ENCODE peak calls at places on chromosomes 11 and 22, in seven cellular contexts. B, S, L, F, V, X and O are unnamed samples.

GRCh38 chr11:111137846-111138245 is 107.7 kb upstream of the POU2AF2 start:
- DNase-seq in B (no peak), S (no peak), L (no peak), F (no peak), V (no peak), X (no peak), O (no peak)

GRCh38 chr11:21225860-21226259 is 556.5 kb downstream of the NELL1 start:
- DNase-seq in B (no peak), S (no peak), L (no peak), F (no peak), V (no peak), X (no peak), O (no peak)

GRCh38 chr11:1153105-1153950 is 4.4 kb upstream of the MUC5AC start:
- DNase-seq in B (no peak), S (peak; percentile 45), L (no peak), F (no peak), V (peak; percentile 28), X (peak; percentile 81), O (no peak)

GRCh38 chr11:95915051-95915450 is 8.9 kb downstream of the MTMR2 start:
- DNase-seq in B (no peak), S (no peak), L (no peak), F (no peak), V (no peak), X (no peak), O (no peak)

GRCh38 chr11:28338371-28338770 is 230.2 kb downstream of the METTL15 start:
- DNase-seq in B (no peak), S (no peak), L (no peak), F (no peak), V (no peak), X (no peak), O (no peak)

GRCh38 chr11:35349897-35350296 is 69.5 kb downstream of the SLC1A2 start:
- DNase-seq in B (no peak), S (no peak), L (no peak), F (no peak), V (no peak), X (peak; percentile 31), O (no peak)

GRCh38 chr11:33017478-33017877 is 1.8 kb downstream of the DEPDC7 start:
- DNase-seq in B (no peak), S (no peak), L (no peak), F (no peak), V (no peak), X (no peak), O (no peak)

GRCh38 chr11:114773541-114774338 is 95.4 kb downstream of the NXPE2 start:
- DNase-seq in B (no peak), S (no peak), L (no peak), F (no peak), V (no peak), X (no peak), O (no peak)

GRCh38 chr11:30333405-30333804 is 10.5 kb downstream of the ARL14EP start:
- DNase-seq in B (no peak), S (no peak), L (no peak), F (no peak), V (peak; percentile 9), X (no peak), O (no peak)

GRCh38 chr11:12280838-12281565 is 96.4 kb upstream of the PARVA start:
- DNase-seq in B (peak; percentile 22), S (no peak), L (no peak), F (no peak), V (peak; percentile 9), X (peak; percentile 67), O (no peak)

GRCh38 chr22:33335611-33336279 is 277.6 kb upstream of the SYN3 start:
- DNase-seq in B (no peak), S (no peak), L (no peak), F (no peak), V (no peak), X (no peak), O (no peak)

GRCh38 chr11:5368502-5369043 is 15.0 kb upstream of the OR51M1 start:
- DNase-seq in B (no peak), S (no peak), L (no peak), F (no peak), V (no peak), X (no peak), O (no peak)

GRCh38 chr11:117481036-117481435 is 153.4 kb downstream of the CEP164 start:
- DNase-seq in B (no peak), S (no peak), L (no peak), F (no peak), V (no peak), X (no peak), O (no peak)

GRCh38 chr22:32576553-32577255 is 102.1 kb downstream of the FBXO7 start:
- DNase-seq in B (no peak), S (no peak), L (no peak), F (no peak), V (peak; percentile 66), X (peak; percentile 31), O (no peak)

DNA sequence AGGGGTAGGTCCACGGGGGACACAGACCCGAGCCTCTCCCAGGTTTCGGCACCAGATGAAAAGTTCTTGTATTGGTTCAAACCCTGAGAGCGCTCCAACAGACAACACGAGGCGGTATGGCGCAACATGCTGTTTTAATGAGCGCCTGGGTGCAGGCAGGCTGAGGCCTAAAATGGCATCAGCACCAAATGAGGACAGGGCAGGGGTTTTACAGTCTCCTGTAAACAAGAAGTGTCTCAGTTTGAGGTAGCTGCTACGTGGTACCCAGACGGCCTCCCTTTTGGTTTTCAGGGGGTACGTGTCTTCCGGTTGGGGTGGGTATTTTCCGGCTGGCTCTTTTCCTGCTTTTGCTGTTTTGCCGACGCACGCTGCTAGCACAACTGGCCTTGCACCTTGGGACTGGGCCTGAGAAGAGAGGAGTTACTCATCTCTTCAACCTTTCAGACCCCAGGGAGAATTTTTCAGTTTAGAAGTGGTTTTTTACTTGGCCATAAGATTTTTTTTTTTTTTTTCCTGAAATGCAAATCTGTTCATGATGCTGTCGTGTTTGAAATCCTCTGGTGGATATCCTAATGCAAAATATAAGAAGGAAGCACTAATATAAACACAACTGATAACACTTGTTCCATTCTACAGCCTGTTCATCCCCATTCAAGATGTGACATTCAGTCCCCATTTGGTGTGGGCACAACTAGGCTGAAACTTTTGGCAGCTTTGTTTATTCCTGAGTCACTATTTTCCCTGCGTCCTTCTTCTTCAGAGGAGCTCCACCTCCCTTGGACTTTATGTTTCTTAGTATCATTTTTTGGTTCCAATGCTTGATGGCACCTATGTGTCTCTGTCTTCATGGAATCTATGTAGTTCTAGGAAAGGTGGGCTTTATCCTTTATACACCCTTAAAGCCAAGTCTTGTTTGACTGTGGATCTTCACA is 6.5 kb downstream of the PPFIBP2 start:
- DNase-seq in B (no peak), S (no peak), L (no peak), F (peak; percentile 89), V (no peak), X (no peak), O (no peak)
- H3K4me3 ChIP-seq in B (no peak overlapping the region), S (no peak overlapping the region), L (no peak overlapping the region), F (peak overlapping the region; percentile 92), V (no peak overlapping the region), X (no peak overlapping the region), O (no peak overlapping the region)

DNA sequence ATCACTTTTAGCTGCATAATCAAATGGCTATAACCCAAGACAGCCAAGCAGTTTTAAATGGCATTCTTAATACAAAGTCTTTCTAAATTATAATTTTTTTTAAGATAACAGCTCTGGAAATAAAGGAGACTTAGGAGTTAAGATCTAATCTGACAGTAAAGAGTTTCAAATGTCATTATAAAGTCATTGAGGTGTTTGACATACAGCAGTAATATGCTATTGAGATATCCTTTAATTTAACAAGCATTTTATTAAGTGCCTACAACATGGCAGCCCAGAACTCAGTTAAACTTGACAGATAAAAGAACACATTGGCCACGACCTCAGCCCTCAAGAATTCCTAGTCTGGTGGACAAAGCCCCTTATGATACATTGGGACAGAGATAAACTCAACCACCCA is 163.0 kb upstream of the FAT3 start:
- DNase-seq in B (no peak), S (no peak), L (no peak), F (no peak), V (no peak), X (no peak), O (no peak)
- TF ChIP-seq EP300 in B (no peak), S (no peak), L (no peak), F (no peak), V (no peak), X (no peak), O (no peak)

GRCh38 chr11:64865286-64866172 is 12.9 kb downstream of the EHD1 start:
- DNase-seq in B (no peak), S (no peak), L (no peak), F (no peak), V (no peak), X (no peak), O (no peak)

GRCh38 chr11:64864473-64865285 is 13.7 kb downstream of the EHD1 start:
- DNase-seq in B (no peak), S (no peak), L (peak; percentile 42), F (no peak), V (no peak), X (no peak), O (peak; percentile 74)

GRCh38 chr11:64862914-64863313 is 15.5 kb downstream of the EHD1 start:
- DNase-seq in B (no peak), S (no peak), L (no peak), F (no peak), V (no peak), X (no peak), O (no peak)

GRCh38 chr11:64863381-64864060 is 14.9 kb downstream of the EHD1 start:
- DNase-seq in B (no peak), S (no peak), L (no peak), F (no peak), V (no peak), X (no peak), O (peak; percentile 52)

DNA sequence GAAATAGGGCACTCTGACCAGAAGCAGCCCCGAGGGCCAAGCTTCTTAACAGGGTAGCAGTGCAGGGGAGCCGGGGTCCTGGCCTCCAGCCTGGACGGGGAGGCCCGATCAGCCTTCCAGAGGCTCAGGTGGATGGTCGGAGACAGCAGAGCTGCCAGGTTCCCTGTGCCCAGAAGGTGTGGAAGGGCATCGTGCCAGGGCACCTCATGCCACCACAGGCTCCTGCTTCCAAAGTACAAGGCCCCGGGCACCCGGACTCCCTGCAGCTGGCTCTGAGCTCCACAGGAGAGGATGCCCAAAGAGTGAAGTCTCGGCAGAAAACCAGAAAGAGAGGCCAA is 14.3 kb downstream of the EHD1 start:
- DNase-seq in B (no peak), S (no peak), L (no peak), F (no peak), V (no peak), X (no peak), O (no peak)
- H3K4me3 ChIP-seq in B (peak overlapping the region; percentile 23), S (no peak overlapping the region), L (no peak overlapping the region), F (peak overlapping the region; percentile 44), V (no peak overlapping the region), X (peak overlapping the region; percentile 13), O (no peak overlapping the region)

DNA sequence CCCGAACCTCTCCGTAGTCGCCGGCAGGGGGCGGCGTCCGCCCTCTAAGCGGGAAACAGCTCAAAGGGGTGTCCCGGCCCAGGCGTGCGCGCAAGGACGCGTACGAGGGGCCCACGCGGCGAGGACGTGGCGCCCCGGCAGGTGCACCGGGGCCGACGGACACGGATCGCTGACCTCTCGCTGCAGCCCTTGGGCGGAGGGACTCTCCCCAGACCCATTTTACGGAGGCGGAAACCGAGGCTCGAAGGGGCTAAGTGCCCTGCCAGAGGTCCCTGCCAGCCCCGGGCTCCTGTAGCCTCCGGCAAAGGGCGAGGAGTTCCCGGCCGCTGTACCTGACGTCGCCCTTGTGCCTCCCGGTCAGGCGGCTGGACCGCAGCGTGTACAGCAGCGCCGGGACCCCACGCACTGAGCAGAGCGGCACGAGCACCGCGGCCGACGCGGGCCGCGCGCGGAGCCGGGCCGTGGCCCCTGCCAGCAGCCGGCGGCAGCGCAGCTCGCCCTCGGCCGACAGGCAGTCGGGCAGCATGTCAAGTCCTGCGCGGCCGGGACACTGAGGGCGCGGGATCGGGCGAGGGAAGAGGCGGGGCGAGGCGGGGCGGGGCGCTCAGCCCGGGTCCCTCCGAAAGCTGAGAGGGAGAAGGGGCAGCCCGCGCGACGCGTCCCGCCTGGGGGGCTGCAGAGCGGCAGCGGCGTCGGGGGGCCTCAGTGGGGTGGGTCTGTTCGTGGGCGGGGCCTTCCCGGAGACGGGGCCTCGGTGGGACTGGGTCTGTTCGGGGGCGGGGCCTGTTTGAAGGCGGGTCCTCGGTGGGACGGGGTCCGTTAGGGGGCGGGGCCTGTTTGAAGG is at the start of gene NUDT8:
- DNase-seq in B (peak; percentile 89), S (peak; percentile 84), L (peak; percentile 68), F (peak; percentile 51), V (peak; percentile 87), X (peak; percentile 90), O (peak; percentile 74)
- TF ChIP-seq EP300 in B (no peak), S (no peak), L (no peak), F (peak; percentile 23), V (no peak), X (no peak), O (no peak)